ENCODE peak calls at places on chromosomes 1 and 21, in four cellular contexts. Y, I, Q and G are unnamed samples.

GRCh38 chr1:81582467-81582986 is 218.2 kb upstream of the ADGRL2 start:
- DNase-seq in Y (no peak), I (no peak), Q (no peak), G (no peak)

GRCh38 chr1:17198476-17199258 is 6.3 kb upstream of the PADI1 start:
- DNase-seq in I (peak; percentile 32), Y (no peak), Q (peak; percentile 33), G (no peak)

GRCh38 chr1:75330633-75331032 is 196.4 kb downstream of the LHX8 start:
- DNase-seq in Q (no peak), I (no peak), Y (no peak), G (no peak)

GRCh38 chr1:154720328-154721301 is 112.6 kb upstream of the ADAR start:
- DNase-seq in I (no peak), Q (no peak), Y (no peak), G (peak; percentile 60)

GRCh38 chr1:101122452-101123166 is 97.0 kb upstream of the DPH5 start:
- DNase-seq in Q (no peak), I (no peak), Y (no peak), G (no peak)

GRCh38 chr21:42655797-42656770 is 2.7 kb downstream of the PDE9A start:
- DNase-seq in Q (no peak), I (no peak), Y (no peak), G (no peak)

GRCh38 chr1:206556047-206556747 is 48.9 kb downstream of the RASSF5 start:
- DNase-seq in I (no peak), Q (no peak), Y (no peak), G (no peak)

GRCh38 chr1:32716312-32717126 is 13.9 kb upstream of the SYNC start:
- DNase-seq in Y (peak; percentile 96), I (peak; percentile 84), Q (peak; percentile 69), G (peak; percentile 96)

GRCh38 chr21:19353271-19353670 is 949.7 kb upstream of the TMPRSS15 start:
- DNase-seq in I (no peak), Y (no peak), Q (no peak), G (no peak)

GRCh38 chr1:206050655-206051235 is 2.2 kb upstream of the RHEX start:
- DNase-seq in Q (no peak), Y (no peak), I (no peak), G (no peak)

GRCh38 chr1:109814223-109814622 is 50.5 kb upstream of the EPS8L3 start:
- DNase-seq in Y (no peak), I (no peak), Q (no peak), G (no peak)

DNA sequence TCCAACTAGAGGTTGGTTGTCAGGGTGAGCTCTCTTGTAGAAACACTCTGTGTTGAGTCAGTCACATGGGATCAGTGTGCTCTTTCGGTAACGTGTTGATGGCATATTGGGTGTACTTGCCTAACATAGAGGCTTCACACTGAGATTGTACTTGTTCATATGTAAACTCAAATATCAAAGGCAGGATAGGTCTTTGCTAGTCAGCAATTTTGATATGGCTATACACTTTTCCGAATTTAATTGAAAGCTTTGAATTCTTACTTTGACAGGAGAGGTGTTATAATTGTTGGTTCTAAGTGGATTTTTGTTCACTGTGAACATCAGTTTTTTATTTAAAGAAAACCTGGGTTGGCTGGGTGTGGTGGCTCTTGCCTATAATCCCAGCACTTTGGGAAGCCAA is 16.4 kb upstream of the TGFB2 start:
- DNase-seq in Q (no peak), I (no peak), Y (no peak), G (no peak)
- H3K27me3 ChIP-seq in Q (no peaks in the 10 kb centered on the region), I (no peaks in the 10 kb centered on the region), Y (no peaks in the 10 kb centered on the region), G (no peaks in the 10 kb centered on the region)

GRCh38 chr1:104488296-104489015 is 738.8 kb downstream of the AMY1C start:
- DNase-seq in I (no peak), Q (no peak), Y (no peak), G (no peak)
- H3K27me3 ChIP-seq in I (no peaks in the 10 kb centered on the region), Q (no peaks in the 10 kb centered on the region), Y (no peaks in the 10 kb centered on the region), G (no peaks in the 10 kb centered on the region)

DNA sequence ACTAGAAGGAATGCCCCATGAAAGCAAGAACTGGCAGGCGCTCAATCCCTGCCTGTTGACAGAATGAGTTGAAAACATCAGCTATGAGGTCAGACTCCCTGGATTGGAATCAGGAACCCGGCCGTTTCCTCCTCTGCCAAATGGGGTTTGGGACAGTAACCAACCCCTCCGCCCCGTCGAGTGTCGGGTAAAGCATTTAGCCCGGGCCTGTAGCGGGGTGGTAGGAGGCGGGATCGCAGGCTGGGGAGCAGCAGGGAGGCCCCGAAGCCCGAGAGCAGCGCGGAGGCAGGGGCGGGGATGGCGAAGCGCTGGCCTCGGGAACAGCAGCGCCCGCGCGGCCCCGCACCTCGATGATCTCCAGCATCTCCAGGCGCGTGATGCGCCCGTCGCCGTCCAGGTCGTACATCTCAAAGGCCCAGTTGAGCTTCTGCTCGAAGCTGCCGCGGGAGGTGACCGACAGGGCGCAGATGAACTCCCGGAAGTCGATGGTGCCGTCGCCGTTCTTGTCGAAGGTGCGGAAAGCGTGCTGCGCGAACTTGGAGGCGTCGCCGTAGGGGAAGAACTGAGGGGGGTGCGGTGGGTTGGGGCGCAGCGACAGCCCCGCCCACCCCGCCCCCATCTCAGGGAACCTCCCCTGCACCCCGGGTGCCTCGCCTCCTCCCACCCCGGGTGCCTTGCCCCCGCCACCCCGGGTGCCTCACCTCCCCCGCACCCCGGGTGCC is 7.5 kb downstream of the HPCAL4 start:
- DNase-seq in I (no peak), Y (peak; percentile 49), Q (no peak), G (no peak)
- H3K27me3 ChIP-seq in I (peaks cover 83% of the 10 kb centered on the region), Y (peaks cover 36% of the 10 kb centered on the region), Q (no peaks in the 10 kb centered on the region), G (peaks cover 13% of the 10 kb centered on the region)

DNA sequence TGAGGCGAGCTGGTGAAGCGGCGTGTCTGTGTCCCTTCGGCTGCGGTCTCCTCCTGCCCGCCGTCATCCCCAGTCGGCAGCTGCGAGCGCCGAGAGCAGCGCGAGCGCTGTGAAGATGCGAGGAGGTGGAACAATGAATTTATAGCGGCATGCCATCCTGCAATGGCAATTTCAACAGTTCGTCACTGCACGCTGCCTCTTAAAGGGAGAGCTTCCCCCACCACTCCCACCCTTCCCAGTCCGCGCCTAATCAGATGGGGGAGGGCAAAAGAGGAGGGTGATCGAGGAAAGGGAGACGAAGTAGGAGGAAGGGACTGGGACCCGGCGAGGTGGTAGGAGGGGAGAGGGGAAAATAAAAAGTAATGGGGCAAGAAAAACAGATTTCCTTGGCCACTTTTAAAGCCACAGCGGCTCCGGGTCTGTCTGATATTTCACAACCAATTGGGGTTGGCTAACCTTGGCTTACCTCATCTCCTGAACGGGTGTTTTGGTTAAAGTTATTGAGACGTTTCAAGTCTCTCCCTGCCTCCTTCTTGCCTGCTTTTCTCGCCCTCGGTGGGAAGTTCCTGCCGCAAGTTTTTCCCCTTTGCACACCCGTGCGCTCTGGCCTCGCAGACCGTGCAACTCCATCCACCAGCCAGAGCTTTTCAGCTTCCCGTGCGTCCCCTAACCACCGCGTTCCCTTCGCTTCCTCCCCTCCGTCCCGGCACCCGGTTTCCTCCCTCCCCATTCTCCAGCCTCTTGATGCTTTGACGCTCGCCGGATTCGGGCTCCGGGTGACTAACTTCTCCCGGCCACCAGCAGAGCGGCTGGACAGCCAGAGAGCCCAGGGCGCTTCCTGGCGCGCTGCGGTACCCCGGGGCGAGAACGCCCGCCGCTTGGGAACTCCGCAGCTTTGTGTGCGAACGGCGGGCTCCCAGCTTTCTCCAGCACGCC is at the start of gene ADAMTS5:
- DNase-seq in Y (no peak), I (peak; percentile 88), Q (peak; percentile 74), G (peak; percentile 22)
- H3K27me3 ChIP-seq in Y (no peaks in the 10 kb centered on the region), I (peaks cover 37% of the 10 kb centered on the region), Q (no peaks in the 10 kb centered on the region), G (peaks cover 90% of the 10 kb centered on the region)

DNA sequence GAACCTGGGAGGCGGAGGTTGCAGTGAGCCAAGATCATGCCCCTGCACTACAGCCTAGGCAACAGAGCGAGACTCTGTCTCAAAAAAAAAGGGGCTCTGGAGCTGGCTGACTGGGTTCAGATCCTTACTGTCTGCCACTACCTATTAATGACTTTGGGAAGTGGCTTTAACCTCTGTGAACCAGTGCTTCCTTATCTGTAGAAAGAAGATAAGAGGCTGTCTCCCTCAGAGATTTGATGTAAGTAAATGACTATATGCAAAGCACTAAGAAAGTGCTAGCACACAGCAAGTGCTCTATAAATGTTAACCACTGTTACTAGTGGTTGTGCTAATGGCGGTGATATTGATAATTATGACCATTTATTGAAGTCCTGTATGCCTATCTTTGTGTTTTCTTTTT is 94.6 kb downstream of the VPS13D start:
- DNase-seq in Y (no peak), I (no peak), Q (no peak), G (no peak)
- H3K27me3 ChIP-seq in Y (no peaks in the 10 kb centered on the region), I (no peaks in the 10 kb centered on the region), Q (no peaks in the 10 kb centered on the region), G (no peaks in the 10 kb centered on the region)